ENCODE peak calls at places on chromosomes 12 and 14, in ten cellular contexts. W, E, O, J, F, D, S, I, H and U are unnamed samples. For H3K4me1 and H3K9me3, the result is how much of the 10 kb centered on the place peaks cover.

GRCh38 chr12:93530358-93530757 is 42.1 kb upstream of the SOCS2 start:
- DNase-seq in W (no peak), E (peak), O (no peak), J (no peak), F (peak), D (no peak), S (no peak), I (no peak), H (no peak), U (no peak)

GRCh38 chr12:52350786-52351185 is 16.5 kb downstream of the KRT85 start:
- DNase-seq in W (no peak), E (peak), O (no peak), J (no peak), F (no peak), D (no peak), S (no peak), I (no peak), H (no peak), U (no peak)

GRCh38 chr12:127260531-127260930 is 1006.4 kb upstream of the TMEM132C start:
- DNase-seq in W (no peak), E (no peak), O (no peak), J (no peak), F (no peak), D (no peak), S (no peak), I (no peak), H (no peak), U (no peak)

GRCh38 chr12:106585862-106586534 is 3.2 kb downstream of the RFX4 start:
- DNase-seq in W (no peak), E (peak), O (no peak), J (peak), F (no peak), D (no peak), S (no peak), I (no peak), H (no peak), U (no peak)

GRCh38 chr12:13777374-13777773 is 204.0 kb downstream of the GRIN2B start:
- DNase-seq in W (no peak), E (peak), O (no peak), J (no peak), F (no peak), D (no peak), S (no peak), I (no peak), H (no peak), U (no peak)

GRCh38 chr12:53343449-53343848 is 7.3 kb upstream of the SP7 start:
- DNase-seq in W (no peak), E (no peak), O (no peak), J (no peak), F (no peak), D (no peak), S (no peak), I (no peak), H (no peak), U (no peak)

GRCh38 chr12:5723071-5723470 is 222.0 kb downstream of the ANO2 start:
- DNase-seq in W (no peak), E (peak), O (no peak), J (no peak), F (no peak), D (no peak), S (no peak), I (no peak), H (no peak), U (no peak)

GRCh38 chr14:96803958-96804357 is 6.8 kb downstream of the VRK1 start:
- DNase-seq in W (no peak), E (no peak), O (no peak), J (no peak), F (peak), D (no peak), S (no peak), I (no peak), H (no peak), U (no peak)

GRCh38 chr14:96285667-96286066 is 29.7 kb downstream of the BDKRB1 start:
- DNase-seq in W (peak), E (no peak), O (no peak), J (no peak), F (peak), D (no peak), S (no peak), I (no peak), H (no peak), U (no peak)

GRCh38 chr12:100574262-100575074 is 984 bp downstream of the GAS2L3 start:
- DNase-seq in W (no peak), E (peak), O (peak), J (peak), F (peak), D (no peak), S (no peak), I (no peak), H (no peak), U (no peak)

GRCh38 chr12:108685469-108686247 is 45.7 kb downstream of the CORO1C start:
- DNase-seq in W (no peak), E (no peak), O (no peak), J (no peak), F (peak), D (no peak), S (no peak), I (no peak), H (no peak), U (no peak)

GRCh38 chr14:69692542-69693053 is 74.3 kb upstream of the SRSF5 start:
- DNase-seq in W (no peak), E (no peak), O (no peak), J (no peak), F (no peak), D (no peak), S (no peak), I (no peak), H (no peak), U (no peak)

GRCh38 chr14:68723808-68724268 is 69.0 kb downstream of the ZFP36L1 start:
- DNase-seq in W (no peak), E (no peak), O (no peak), J (no peak), F (no peak), D (no peak), S (no peak), I (no peak), H (no peak), U (no peak)

GRCh38 chr14:96905825-96906224 is 108.6 kb downstream of the VRK1 start:
- DNase-seq in W (no peak), E (no peak), O (no peak), J (no peak), F (peak), D (no peak), S (no peak), I (no peak), H (no peak), U (no peak)

GRCh38 chr12:24719293-24719721 is 229.6 kb downstream of the BCAT1 start:
- DNase-seq in W (no peak), E (no peak), O (no peak), J (no peak), F (peak), D (no peak), S (no peak), I (peak), H (no peak), U (no peak)

GRCh38 chr12:17928708-17929366 is 161.2 kb downstream of the RERGL start:
- DNase-seq in W (no peak), E (no peak), O (no peak), J (no peak), F (peak), D (no peak), S (no peak), I (no peak), H (no peak), U (no peak)

GRCh38 chr12:110247340-110248095 is 33.5 kb upstream of the ATP2A2 start:
- DNase-seq in W (no peak), E (peak), O (no peak), J (no peak), F (no peak), D (no peak), S (no peak), I (no peak), H (no peak), U (no peak)

GRCh38 chr12:3305464-3305863 is 185.5 kb upstream of the PRMT8 start:
- DNase-seq in W (no peak), E (no peak), O (no peak), J (no peak), F (no peak), D (no peak), S (no peak), I (no peak), H (no peak), U (no peak)

GRCh38 chr14:91173221-91173670 is 59.4 kb downstream of the DGLUCY start:
- DNase-seq in W (peak), E (peak), O (peak), J (peak), F (peak), D (no peak), S (peak), I (peak), H (peak), U (peak)

GRCh38 chr14:21498540-21499526 is 12.3 kb downstream of the METTL3 start:
- DNase-seq in W (no peak), E (peak), O (no peak), J (peak), F (peak), D (no peak), S (no peak), I (no peak), H (no peak), U (peak)

GRCh38 chr12:108306014-108306501 is 33.1 kb downstream of the CMKLR1 start:
- DNase-seq in W (peak), E (no peak), O (no peak), J (peak), F (no peak), D (no peak), S (no peak), I (no peak), H (no peak), U (no peak)

GRCh38 chr14:32472512-32473472 is 143.7 kb downstream of the AKAP6 start:
- DNase-seq in W (no peak), E (peak), O (no peak), J (no peak), F (peak), D (no peak), S (no peak), I (no peak), H (no peak), U (no peak)

GRCh38 chr12:51538599-51538998 is 52.4 kb upstream of the SCN8A start:
- DNase-seq in W (no peak), E (no peak), O (no peak), J (no peak), F (no peak), D (no peak), S (no peak), I (no peak), H (no peak), U (no peak)

GRCh38 chr14:93952829-93953228 is 23.5 kb downstream of the ASB2 start:
- DNase-seq in W (no peak), E (no peak), O (no peak), J (no peak), F (no peak), D (no peak), S (no peak), I (no peak), H (no peak), U (no peak)

GRCh38 chr12:130017571-130018449 is 114.0 kb upstream of the TMEM132D start:
- DNase-seq in W (no peak), E (peak), O (no peak), J (no peak), F (no peak), D (no peak), S (no peak), I (no peak), H (no peak), U (no peak)

GRCh38 chr14:99668307-99668997 is 15.6 kb upstream of the CYP46A1 start:
- DNase-seq in W (no peak), E (peak), O (no peak), J (no peak), F (no peak), D (no peak), S (no peak), I (no peak), H (no peak), U (no peak)
- H3K4me1 ChIP-seq in W (under half), E (under half), O (under half), J (half or more), F (under half), D (under half), S (under half), I (under half), H (under half), U (under half)

GRCh38 chr12:124379938-124380754 is 85.3 kb downstream of the RFLNA start:
- DNase-seq in W (peak), E (no peak), O (peak), J (no peak), F (peak), D (no peak), S (no peak), I (no peak), H (no peak), U (no peak)
- H3K27ac ChIP-seq in W (peak), E (peak), O (peak), J (no peak), F (peak), D (peak), S (no peak), I (no peak), H (no peak), U (no peak)

DNA sequence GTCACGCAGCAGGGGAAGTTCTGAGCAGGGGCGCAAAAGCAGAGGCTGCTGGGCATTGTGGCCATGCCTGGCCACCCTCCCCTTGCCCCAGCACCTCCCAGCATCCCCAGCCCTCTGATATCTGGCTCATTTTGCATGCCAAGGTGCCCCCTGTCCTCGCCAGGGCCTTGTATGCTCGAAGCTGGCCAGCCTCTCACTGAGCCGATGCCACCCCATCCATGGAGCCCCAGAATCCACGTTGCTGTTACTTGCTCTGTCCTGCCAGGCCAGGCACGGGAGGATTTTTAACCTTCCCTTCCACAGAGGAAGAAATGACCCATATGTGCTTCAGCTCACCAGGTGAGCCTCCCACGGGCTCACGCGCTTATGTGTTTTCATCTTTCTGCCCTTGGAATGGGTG is 413.4 kb downstream of the BCL11B start:
- DNase-seq in W (no peak), E (no peak), O (no peak), J (no peak), F (no peak), D (no peak), S (no peak), I (no peak), H (no peak), U (no peak)
- H3K9me3 ChIP-seq in W (under half), E (under half), O (under half), J (under half), F (under half), D (under half), S (under half), I (under half), H (under half), U (under half)

DNA sequence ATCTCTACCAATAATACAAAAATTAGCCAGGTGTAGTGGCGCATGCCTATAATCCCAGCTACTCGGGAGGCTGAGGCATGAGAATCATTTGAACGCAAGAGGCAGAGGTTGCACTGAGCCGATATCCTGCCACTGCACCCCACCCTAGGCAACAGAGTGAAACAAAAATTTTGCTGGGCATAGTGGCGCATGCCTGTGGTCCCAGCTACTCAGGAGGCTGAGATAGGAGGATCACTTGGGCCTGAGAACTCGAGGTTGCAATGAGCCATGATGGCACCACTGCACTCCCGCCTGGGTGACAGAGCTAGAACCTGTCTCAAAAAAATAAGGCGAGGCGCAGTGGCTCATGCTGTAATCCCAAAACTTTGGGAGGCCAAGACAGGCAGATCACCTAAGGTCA is 9.5 kb downstream of the ATXN2 start:
- DNase-seq in W (no peak), E (no peak), O (no peak), J (no peak), F (no peak), D (no peak), S (no peak), I (no peak), H (no peak), U (no peak)
- H3K4me1 ChIP-seq in W (under half), E (under half), O (under half), J (under half), F (under half), D (half or more), S (under half), I (under half), H (under half), U (under half)

GRCh38 chr14:100215330-100215885 is 23.5 kb upstream of the YY1 start:
- DNase-seq in W (no peak), E (peak), O (no peak), J (no peak), F (no peak), D (no peak), S (no peak), I (no peak), H (no peak), U (no peak)
- H3K27ac ChIP-seq in W (peak), E (no peak), O (no peak), J (no peak), F (no peak), D (peak), S (no peak), I (no peak), H (no peak), U (no peak)